ENCODE peak calls at places on chromosomes 2 and 18, in nine cellular contexts. H is PC-9; W is heart left ventricle; M is endodermal cell; G is CD8-positive, alpha-beta memory T cell; X is mesendoderm; E is body of pancreas; K is WERI-Rb-1; D is OCI-LY7. V is an unnamed sample.
A peak's percentile ranks its signal among the peaks of the same experiment; 100 is the strongest.

GRCh38 chr2:129456681-129457080 is 522.8 kb upstream of the RAB6C start:
- DNase-seq in K (no peak), X (no peak), W (no peak), E (no peak), M (no peak), G (no peak), D (no peak), H (no peak), V (no peak)

GRCh38 chr2:176122633-176123482 is at the start of gene HOXD9:
- DNase-seq in G (no peak), W (no peak), K (peak; percentile 61), D (no peak), X (peak; percentile 73), M (peak; percentile 87), H (no peak), E (no peak), V (no peak)

GRCh38 chr18:69215151-69215550 is 185.5 kb upstream of the DOK6 start:
- DNase-seq in E (no peak), M (no peak), D (no peak), W (no peak), H (no peak), X (no peak), G (no peak), K (peak; percentile 14), V (no peak)

GRCh38 chr2:12884713-12885282 is 168.1 kb downstream of the TRIB2 start:
- DNase-seq in H (peak; percentile 99), W (peak; percentile 64), G (no peak), D (no peak), M (no peak), E (peak; percentile 14), K (no peak), X (peak; percentile 55), V (peak; percentile 85)

GRCh38 chr18:36078751-36079529 is 11.6 kb upstream of the RPRD1A start:
- DNase-seq in K (no peak), D (no peak), X (no peak), G (no peak), H (no peak), W (no peak), E (no peak), M (no peak), V (peak; percentile 74)

GRCh38 chr2:118032169-118033013 is 18.5 kb upstream of the CCDC93 start:
- DNase-seq in E (peak; percentile 53), H (no peak), G (no peak), K (peak; percentile 10), D (peak; percentile 69), W (no peak), X (peak; percentile 45), M (peak; percentile 71), V (peak; percentile 43)

GRCh38 chr18:63317982-63318881 is 1.3 kb downstream of the BCL2 start:
- DNase-seq in X (peak; percentile 86), H (no peak), D (no peak), M (peak; percentile 94), K (no peak), E (peak; percentile 50), G (peak; percentile 69), W (peak; percentile 65), V (no peak)

GRCh38 chr2:182924311-182924710 is 57.9 kb upstream of the FRZB start:
- DNase-seq in W (no peak), D (no peak), H (no peak), M (no peak), E (no peak), X (no peak), K (no peak), G (no peak), V (no peak)

DNA sequence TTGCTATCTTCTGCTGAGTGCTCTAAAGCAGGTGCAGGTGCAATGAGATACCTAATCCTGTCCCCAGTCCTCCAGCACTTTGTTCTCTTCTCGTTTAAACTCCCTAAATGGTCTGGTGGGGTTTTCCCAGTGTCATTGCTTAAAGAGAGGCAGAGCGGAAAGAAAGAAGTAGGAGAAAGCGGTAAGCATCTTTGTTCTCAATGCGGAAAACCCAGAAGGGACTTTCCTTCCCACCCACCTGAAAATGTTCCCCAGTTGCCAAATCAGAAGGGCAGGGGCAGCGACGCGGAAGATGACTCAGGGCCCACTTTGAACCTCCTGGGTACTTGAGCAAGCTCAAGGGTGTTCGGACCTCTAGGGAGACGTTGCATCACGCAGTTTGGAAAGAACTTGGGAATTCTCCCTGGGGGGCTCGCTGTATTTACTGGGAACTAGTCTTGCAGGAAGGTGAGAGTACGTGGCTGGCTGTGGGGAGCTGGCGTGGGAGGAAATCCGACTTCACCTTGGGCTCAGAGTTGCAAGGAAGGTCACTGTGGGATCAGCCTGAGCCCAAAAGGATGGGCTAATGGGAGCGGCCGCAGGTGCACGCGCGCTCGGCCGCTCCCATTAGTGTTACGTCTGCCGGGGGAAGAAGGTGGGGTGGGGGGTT is 587 bp upstream of the SGPP2 start:
- DNase-seq in H (peak; percentile 80), K (no peak), D (no peak), X (no peak), E (no peak), W (no peak), M (no peak), G (no peak), V (no peak)
- H3K4me3 ChIP-seq in H (peak overlapping the region; percentile 54), K (peak overlapping the region; percentile 42), D (no peak overlapping the region), X (no peak overlapping the region), E (no peak overlapping the region), W (peak overlapping the region; percentile 62), M (no peak overlapping the region), G (peak overlapping the region; percentile 56), V (no peak overlapping the region)

GRCh38 chr2:217694296-217694695 is 308.5 kb downstream of the TNS1 start:
- DNase-seq in H (peak; percentile 43), M (no peak), X (peak; percentile 72), D (no peak), W (no peak), E (no peak), G (no peak), K (no peak), V (no peak)

GRCh38 chr2:217691920-217692666 is 310.7 kb downstream of the TNS1 start:
- DNase-seq in G (no peak), W (no peak), D (no peak), X (peak; percentile 71), K (peak; percentile 11), E (no peak), H (no peak), M (peak; percentile 58), V (no peak)

GRCh38 chr2:217689053-217689452 is 313.7 kb downstream of the TNS1 start:
- DNase-seq in W (no peak), H (no peak), D (no peak), K (no peak), E (no peak), M (peak; percentile 2), X (no peak), G (no peak), V (no peak)

GRCh38 chr2:217693363-217693762 is 309.4 kb downstream of the TNS1 start:
- DNase-seq in H (no peak), M (no peak), K (no peak), G (no peak), W (no peak), X (no peak), D (no peak), E (no peak), V (no peak)

DNA sequence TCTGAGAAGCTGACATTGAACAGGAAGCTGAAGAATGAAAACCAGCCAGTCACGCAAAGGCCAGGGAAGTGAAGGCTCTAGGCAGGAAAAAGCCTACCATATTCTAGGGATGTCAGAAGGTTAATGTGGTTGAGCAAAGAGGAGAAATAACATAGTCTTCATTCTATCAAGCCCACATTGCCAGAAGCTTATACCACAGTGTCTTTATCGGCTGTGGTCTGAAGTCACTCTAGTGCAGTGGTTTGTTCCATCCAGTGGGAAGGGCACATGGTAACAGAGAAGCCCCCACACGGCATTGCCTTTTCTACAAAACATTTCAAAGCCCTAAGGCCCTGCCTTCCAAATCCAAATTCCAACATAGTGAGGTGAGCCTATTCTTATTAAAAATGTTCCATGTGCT is 311.3 kb downstream of the TNS1 start:
- DNase-seq in E (no peak), H (no peak), K (no peak), D (no peak), G (no peak), W (no peak), M (peak; percentile 18), X (no peak), V (no peak)
- H3K27ac ChIP-seq in E (no peak overlapping the region), H (no peak overlapping the region), K (no peak overlapping the region), D (no peak overlapping the region), G (no peak overlapping the region), W (no peak overlapping the region), M (no peak overlapping the region), X (no peak overlapping the region), V (no peak overlapping the region)

DNA sequence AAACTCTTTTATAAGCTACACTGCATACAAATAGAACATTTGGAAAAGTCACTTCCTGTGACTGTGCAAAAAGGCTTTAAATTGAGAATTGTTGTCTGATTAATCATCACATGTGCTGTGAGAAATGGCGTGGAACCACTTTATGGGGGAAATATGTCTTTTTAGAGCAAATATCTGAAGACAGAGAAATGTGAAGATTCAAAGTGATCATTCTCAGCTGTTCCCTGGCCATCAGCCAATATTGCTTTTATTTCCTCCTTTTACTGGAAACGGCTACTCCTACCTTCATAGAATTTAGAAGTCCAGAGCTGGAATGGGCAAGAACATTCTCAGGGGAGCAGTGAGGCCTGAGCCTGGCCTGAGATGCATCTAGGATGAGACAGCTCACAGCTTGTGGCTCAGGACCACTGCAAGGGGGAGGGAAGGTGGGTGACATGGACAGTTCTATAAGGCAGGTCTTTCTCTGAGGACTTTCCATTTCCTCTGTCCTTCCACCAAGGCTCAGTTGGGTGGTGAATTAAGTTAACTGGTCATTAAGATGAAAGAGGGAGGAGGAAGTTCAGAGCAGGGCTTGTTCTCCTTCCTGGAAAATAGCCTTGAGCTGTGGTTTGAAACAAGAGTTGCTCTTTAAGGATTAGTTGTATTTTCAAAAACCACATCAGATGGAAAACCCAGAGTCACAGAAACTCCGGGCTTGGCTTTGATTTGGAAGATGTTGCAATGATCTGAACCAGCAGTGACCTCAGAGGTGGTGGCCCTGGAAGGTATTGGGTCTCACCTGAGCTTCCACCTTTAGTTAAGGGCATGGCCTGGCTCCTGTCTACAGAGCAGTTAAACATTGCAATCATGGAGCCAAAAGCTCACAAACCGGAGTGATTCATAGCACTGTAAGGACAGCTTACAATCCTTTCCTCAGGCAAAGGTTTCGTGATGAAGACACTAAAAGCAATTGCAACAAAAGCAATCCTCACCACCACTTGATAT is 144.3 kb downstream of the VAPA start:
- DNase-seq in X (no peak), D (no peak), E (no peak), W (no peak), G (no peak), M (no peak), K (no peak), H (peak; percentile 96), V (peak; percentile 59)
- H3K36me3 ChIP-seq in X (no peaks in the 10 kb centered on the region), D (no peaks in the 10 kb centered on the region), E (no peaks in the 10 kb centered on the region), W (no peaks in the 10 kb centered on the region), G (no peaks in the 10 kb centered on the region), M (no peaks in the 10 kb centered on the region), K (no peaks in the 10 kb centered on the region), H (no peaks in the 10 kb centered on the region), V (no peaks in the 10 kb centered on the region)

GRCh38 chr2:85325466-85325811 is 2.4 kb downstream of the TGOLN2 start:
- DNase-seq in X (no peak), D (no peak), G (no peak), K (no peak), M (no peak), E (no peak), W (no peak), H (no peak), V (no peak)

GRCh38 chr2:85324639-85325465 is 2.9 kb downstream of the TGOLN2 start:
- DNase-seq in H (peak; percentile 76), X (no peak), G (no peak), E (no peak), K (no peak), M (no peak), D (no peak), W (no peak), V (no peak)

GRCh38 chr2:85326406-85326945 is 1.3 kb downstream of the TGOLN2 start:
- DNase-seq in W (peak; percentile 38), G (peak; percentile 15), H (no peak), X (peak; percentile 12), D (peak; percentile 70), M (no peak), K (no peak), E (no peak), V (no peak)

GRCh38 chr2:85319811-85320210 is 8.0 kb downstream of the TGOLN2 start:
- DNase-seq in H (no peak), G (no peak), W (no peak), E (no peak), X (no peak), M (no peak), D (no peak), K (no peak), V (no peak)

DNA sequence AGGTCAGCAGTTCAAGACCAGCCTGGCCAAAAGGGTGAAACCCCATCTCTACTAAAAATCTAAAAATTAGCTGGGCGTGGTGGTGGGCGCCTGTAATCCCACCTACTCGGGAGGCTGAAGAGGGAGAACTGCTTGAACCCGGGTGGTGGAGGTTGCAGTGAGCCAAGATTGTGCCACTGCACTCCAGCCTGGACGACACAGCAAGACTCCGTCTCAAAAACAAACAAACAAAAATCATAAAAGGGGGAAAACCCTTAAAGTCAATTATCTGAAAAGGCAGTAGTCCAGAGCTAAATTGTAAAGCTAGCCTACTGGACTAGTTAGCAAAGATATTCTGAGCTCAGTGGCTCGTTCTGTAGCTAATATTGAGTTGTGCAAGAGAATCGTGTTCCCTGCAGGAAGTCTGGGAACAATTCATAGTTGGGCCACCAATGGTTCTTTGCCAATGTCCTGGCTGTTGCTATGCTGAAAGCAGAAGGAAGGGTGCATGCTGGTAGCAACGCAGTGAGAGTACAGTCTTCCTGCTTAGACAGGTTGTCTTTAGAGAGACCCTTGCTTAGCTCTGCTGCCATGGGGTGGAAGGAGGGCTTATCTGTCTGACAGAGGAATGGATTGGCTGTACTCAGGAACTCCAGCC is 4.3 kb downstream of the TGOLN2 start:
- DNase-seq in H (no peak), M (no peak), W (no peak), K (no peak), E (no peak), G (no peak), X (no peak), D (no peak), V (no peak)
- H3K4me3 ChIP-seq in H (no peak overlapping the region), M (no peak overlapping the region), W (no peak overlapping the region), K (no peak overlapping the region), E (no peak overlapping the region), G (peak overlapping the region; percentile 0), X (no peak overlapping the region), D (no peak overlapping the region), V (no peak overlapping the region)

V was measured in brain microvascular endothelial cell.